ENCODE peak calls at places on chromosomes 2 and 18, in eight cellular contexts. One of them, this sample, is unnamed.

GRCh38 chr2:80304522-80304878 is at the start of gene LRRTM1:
- DNase-seq in activated CD8-positive, alpha-beta memory T cell treated with anti-CD3 and anti-CD28 coated beads for 24 hours: no peak
- DNase-seq in T follicular helper cell: no peak
- DNase-seq in activated CD4-positive, alpha-beta T cell treated with anti-CD3 and anti-CD28 coated beads, Interleukin-2, amount 50 U/mL, for 48 hours: no peak
- DNase-seq in H7: peak
- DNase-seq in AG08395: no peak
- DNase-seq in dorsolateral prefrontal cortex: peak
- DNase-seq in renal cortical epithelial cell: no peak
- DNase-seq in this sample: no peak

GRCh38 chr2:23617167-23617787 is 232.3 kb downstream of the KLHL29 start:
- DNase-seq in activated CD8-positive, alpha-beta memory T cell treated with anti-CD3 and anti-CD28 coated beads for 24 hours: no peak
- DNase-seq in T follicular helper cell: no peak
- DNase-seq in activated CD4-positive, alpha-beta T cell treated with anti-CD3 and anti-CD28 coated beads, Interleukin-2, amount 50 U/mL, for 48 hours: no peak
- DNase-seq in H7: no peak
- DNase-seq in AG08395: peak
- DNase-seq in dorsolateral prefrontal cortex: no peak
- DNase-seq in renal cortical epithelial cell: no peak
- DNase-seq in this sample: no peak

GRCh38 chr2:219684721-219685689 is 57.6 kb downstream of the SLC4A3 start:
- DNase-seq in activated CD8-positive, alpha-beta memory T cell treated with anti-CD3 and anti-CD28 coated beads for 24 hours: peak
- DNase-seq in T follicular helper cell: no peak
- DNase-seq in activated CD4-positive, alpha-beta T cell treated with anti-CD3 and anti-CD28 coated beads, Interleukin-2, amount 50 U/mL, for 48 hours: peak
- DNase-seq in H7: peak
- DNase-seq in AG08395: peak
- DNase-seq in dorsolateral prefrontal cortex: no peak
- DNase-seq in renal cortical epithelial cell: peak
- DNase-seq in this sample: peak

GRCh38 chr2:24855703-24856102 is 62.5 kb downstream of the CENPO start:
- DNase-seq in activated CD8-positive, alpha-beta memory T cell treated with anti-CD3 and anti-CD28 coated beads for 24 hours: no peak
- DNase-seq in T follicular helper cell: no peak
- DNase-seq in activated CD4-positive, alpha-beta T cell treated with anti-CD3 and anti-CD28 coated beads, Interleukin-2, amount 50 U/mL, for 48 hours: no peak
- DNase-seq in H7: no peak
- DNase-seq in AG08395: peak
- DNase-seq in dorsolateral prefrontal cortex: no peak
- DNase-seq in renal cortical epithelial cell: no peak
- DNase-seq in this sample: peak

GRCh38 chr18:32769242-32770180 is 3.3 kb downstream of the KLHL14 start:
- DNase-seq in activated CD8-positive, alpha-beta memory T cell treated with anti-CD3 and anti-CD28 coated beads for 24 hours: no peak
- DNase-seq in T follicular helper cell: no peak
- DNase-seq in activated CD4-positive, alpha-beta T cell treated with anti-CD3 and anti-CD28 coated beads, Interleukin-2, amount 50 U/mL, for 48 hours: no peak
- DNase-seq in H7: peak
- DNase-seq in AG08395: no peak
- DNase-seq in dorsolateral prefrontal cortex: no peak
- DNase-seq in renal cortical epithelial cell: no peak
- DNase-seq in this sample: peak

GRCh38 chr2:149598014-149598395 is 10.4 kb upstream of the MMADHC start:
- DNase-seq in activated CD8-positive, alpha-beta memory T cell treated with anti-CD3 and anti-CD28 coated beads for 24 hours: no peak
- DNase-seq in T follicular helper cell: no peak
- DNase-seq in activated CD4-positive, alpha-beta T cell treated with anti-CD3 and anti-CD28 coated beads, Interleukin-2, amount 50 U/mL, for 48 hours: no peak
- DNase-seq in H7: no peak
- DNase-seq in AG08395: no peak
- DNase-seq in dorsolateral prefrontal cortex: no peak
- DNase-seq in renal cortical epithelial cell: no peak
- DNase-seq in this sample: peak

GRCh38 chr2:11864724-11865123 is 118.3 kb downstream of the LPIN1 start:
- DNase-seq in activated CD8-positive, alpha-beta memory T cell treated with anti-CD3 and anti-CD28 coated beads for 24 hours: no peak
- DNase-seq in T follicular helper cell: no peak
- DNase-seq in activated CD4-positive, alpha-beta T cell treated with anti-CD3 and anti-CD28 coated beads, Interleukin-2, amount 50 U/mL, for 48 hours: no peak
- DNase-seq in H7: no peak
- DNase-seq in AG08395: no peak
- DNase-seq in dorsolateral prefrontal cortex: no peak
- DNase-seq in renal cortical epithelial cell: no peak
- DNase-seq in this sample: no peak

GRCh38 chr2:38945372-38945771 is 55.7 kb downstream of the ARHGEF33 start:
- DNase-seq in activated CD8-positive, alpha-beta memory T cell treated with anti-CD3 and anti-CD28 coated beads for 24 hours: no peak
- DNase-seq in T follicular helper cell: no peak
- DNase-seq in activated CD4-positive, alpha-beta T cell treated with anti-CD3 and anti-CD28 coated beads, Interleukin-2, amount 50 U/mL, for 48 hours: no peak
- DNase-seq in H7: no peak
- DNase-seq in AG08395: no peak
- DNase-seq in dorsolateral prefrontal cortex: no peak
- DNase-seq in renal cortical epithelial cell: no peak
- DNase-seq in this sample: peak

GRCh38 chr2:95539290-95539689 is 52.5 kb upstream of the TRIM43 start:
- DNase-seq in activated CD8-positive, alpha-beta memory T cell treated with anti-CD3 and anti-CD28 coated beads for 24 hours: no peak
- DNase-seq in T follicular helper cell: no peak
- DNase-seq in activated CD4-positive, alpha-beta T cell treated with anti-CD3 and anti-CD28 coated beads, Interleukin-2, amount 50 U/mL, for 48 hours: no peak
- DNase-seq in H7: no peak
- DNase-seq in AG08395: no peak
- DNase-seq in dorsolateral prefrontal cortex: no peak
- DNase-seq in renal cortical epithelial cell: no peak
- DNase-seq in this sample: no peak

GRCh38 chr2:191366199-191366598 is 121.0 kb downstream of the MYO1B start:
- DNase-seq in activated CD8-positive, alpha-beta memory T cell treated with anti-CD3 and anti-CD28 coated beads for 24 hours: no peak
- DNase-seq in T follicular helper cell: no peak
- DNase-seq in activated CD4-positive, alpha-beta T cell treated with anti-CD3 and anti-CD28 coated beads, Interleukin-2, amount 50 U/mL, for 48 hours: no peak
- DNase-seq in H7: no peak
- DNase-seq in AG08395: peak
- DNase-seq in dorsolateral prefrontal cortex: no peak
- DNase-seq in renal cortical epithelial cell: peak
- DNase-seq in this sample: no peak

GRCh38 chr2:101380376-101380775 is 6.9 kb downstream of the CREG2 start:
- DNase-seq in activated CD8-positive, alpha-beta memory T cell treated with anti-CD3 and anti-CD28 coated beads for 24 hours: peak
- DNase-seq in T follicular helper cell: no peak
- DNase-seq in activated CD4-positive, alpha-beta T cell treated with anti-CD3 and anti-CD28 coated beads, Interleukin-2, amount 50 U/mL, for 48 hours: no peak
- DNase-seq in H7: no peak
- DNase-seq in AG08395: peak
- DNase-seq in dorsolateral prefrontal cortex: no peak
- DNase-seq in renal cortical epithelial cell: peak
- DNase-seq in this sample: peak

GRCh38 chr2:131408176-131408575 is 44.2 kb upstream of the RAB6D start:
- DNase-seq in activated CD8-positive, alpha-beta memory T cell treated with anti-CD3 and anti-CD28 coated beads for 24 hours: no peak
- DNase-seq in T follicular helper cell: no peak
- DNase-seq in activated CD4-positive, alpha-beta T cell treated with anti-CD3 and anti-CD28 coated beads, Interleukin-2, amount 50 U/mL, for 48 hours: no peak
- DNase-seq in H7: no peak
- DNase-seq in AG08395: no peak
- DNase-seq in dorsolateral prefrontal cortex: no peak
- DNase-seq in renal cortical epithelial cell: no peak
- DNase-seq in this sample: no peak

GRCh38 chr2:8457092-8457481 is 224.8 kb upstream of the ID2 start:
- DNase-seq in activated CD8-positive, alpha-beta memory T cell treated with anti-CD3 and anti-CD28 coated beads for 24 hours: no peak
- DNase-seq in T follicular helper cell: peak
- DNase-seq in activated CD4-positive, alpha-beta T cell treated with anti-CD3 and anti-CD28 coated beads, Interleukin-2, amount 50 U/mL, for 48 hours: no peak
- DNase-seq in H7: peak
- DNase-seq in AG08395: no peak
- DNase-seq in dorsolateral prefrontal cortex: no peak
- DNase-seq in renal cortical epithelial cell: no peak
- DNase-seq in this sample: no peak

GRCh38 chr18:6891788-6892187 is 162.3 kb downstream of the ARHGAP28 start:
- DNase-seq in activated CD8-positive, alpha-beta memory T cell treated with anti-CD3 and anti-CD28 coated beads for 24 hours: no peak
- DNase-seq in T follicular helper cell: no peak
- DNase-seq in activated CD4-positive, alpha-beta T cell treated with anti-CD3 and anti-CD28 coated beads, Interleukin-2, amount 50 U/mL, for 48 hours: no peak
- DNase-seq in H7: no peak
- DNase-seq in AG08395: no peak
- DNase-seq in dorsolateral prefrontal cortex: no peak
- DNase-seq in renal cortical epithelial cell: no peak
- DNase-seq in this sample: no peak

GRCh38 chr2:45890819-45891218 is 239.3 kb downstream of the PRKCE start:
- DNase-seq in activated CD8-positive, alpha-beta memory T cell treated with anti-CD3 and anti-CD28 coated beads for 24 hours: no peak
- DNase-seq in T follicular helper cell: no peak
- DNase-seq in activated CD4-positive, alpha-beta T cell treated with anti-CD3 and anti-CD28 coated beads, Interleukin-2, amount 50 U/mL, for 48 hours: no peak
- DNase-seq in H7: no peak
- DNase-seq in AG08395: no peak
- DNase-seq in dorsolateral prefrontal cortex: no peak
- DNase-seq in renal cortical epithelial cell: no peak
- DNase-seq in this sample: no peak

GRCh38 chr18:26524002-26524401 is 24.4 kb downstream of the KCTD1 start:
- DNase-seq in activated CD8-positive, alpha-beta memory T cell treated with anti-CD3 and anti-CD28 coated beads for 24 hours: no peak
- DNase-seq in T follicular helper cell: no peak
- DNase-seq in activated CD4-positive, alpha-beta T cell treated with anti-CD3 and anti-CD28 coated beads, Interleukin-2, amount 50 U/mL, for 48 hours: no peak
- DNase-seq in H7: no peak
- DNase-seq in AG08395: no peak
- DNase-seq in dorsolateral prefrontal cortex: no peak
- DNase-seq in renal cortical epithelial cell: no peak
- DNase-seq in this sample: no peak

GRCh38 chr2:223760838-223761502 is 76.4 kb downstream of the AP1S3 start:
- DNase-seq in activated CD8-positive, alpha-beta memory T cell treated with anti-CD3 and anti-CD28 coated beads for 24 hours: peak
- DNase-seq in T follicular helper cell: no peak
- DNase-seq in activated CD4-positive, alpha-beta T cell treated with anti-CD3 and anti-CD28 coated beads, Interleukin-2, amount 50 U/mL, for 48 hours: peak
- DNase-seq in H7: peak
- DNase-seq in AG08395: peak
- DNase-seq in dorsolateral prefrontal cortex: no peak
- DNase-seq in renal cortical epithelial cell: peak
- DNase-seq in this sample: peak

GRCh38 chr2:110768591-110768990 is 36.2 kb downstream of the ACOXL start:
- DNase-seq in activated CD8-positive, alpha-beta memory T cell treated with anti-CD3 and anti-CD28 coated beads for 24 hours: no peak
- DNase-seq in T follicular helper cell: no peak
- DNase-seq in activated CD4-positive, alpha-beta T cell treated with anti-CD3 and anti-CD28 coated beads, Interleukin-2, amount 50 U/mL, for 48 hours: no peak
- DNase-seq in H7: peak
- DNase-seq in AG08395: no peak
- DNase-seq in dorsolateral prefrontal cortex: no peak
- DNase-seq in renal cortical epithelial cell: no peak
- DNase-seq in this sample: no peak

GRCh38 chr2:231710751-231711676 is 2.7 kb downstream of the PTMA start:
- DNase-seq in activated CD8-positive, alpha-beta memory T cell treated with anti-CD3 and anti-CD28 coated beads for 24 hours: no peak
- DNase-seq in T follicular helper cell: no peak
- DNase-seq in activated CD4-positive, alpha-beta T cell treated with anti-CD3 and anti-CD28 coated beads, Interleukin-2, amount 50 U/mL, for 48 hours: peak
- DNase-seq in H7: peak
- DNase-seq in AG08395: no peak
- DNase-seq in dorsolateral prefrontal cortex: no peak
- DNase-seq in renal cortical epithelial cell: no peak
- DNase-seq in this sample: peak